ENCODE peak calls at places on chromosomes 13 and 19, in five cellular contexts. Q, L, M, U and K are unnamed samples.

GRCh38 chr19:50486823-50487515 is 10.3 kb upstream of the GARIN5A start:
- DNase-seq in U (no peak), M (no peak), L (no peak), Q (peak; percentile 48), K (peak; percentile 31)

GRCh38 chr13:50608357-50608756 is 235.1 kb downstream of the DLEU7 start:
- DNase-seq in Q (no peak), M (no peak), L (no peak), U (no peak), K (no peak)

GRCh38 chr13:80337011-80337688 is 3.8 kb downstream of the SPRY2 start:
- DNase-seq in Q (no peak), U (no peak), M (no peak), L (no peak), K (no peak)

GRCh38 chr13:51364404-51365008 is 25.0 kb downstream of the SERPINE3 start:
- DNase-seq in L (no peak), M (no peak), U (no peak), Q (peak; percentile 50), K (peak; percentile 57)

GRCh38 chr13:75702476-75702875 is 66.3 kb downstream of the LMO7 start:
- DNase-seq in Q (no peak), M (no peak), L (no peak), U (no peak), K (no peak)

GRCh38 chr13:46647514-46648065 is 94.6 kb downstream of the LRCH1 start:
- DNase-seq in M (no peak), L (no peak), Q (no peak), U (no peak), K (no peak)

GRCh38 chr13:98468352-98468751 is 108.6 kb downstream of the STK24 start:
- DNase-seq in U (no peak), M (peak; percentile 13), Q (no peak), L (no peak), K (no peak)

GRCh38 chr19:6229216-6229913 is 50.4 kb downstream of the MLLT1 start:
- DNase-seq in M (no peak), Q (no peak), L (no peak), U (no peak), K (no peak)

GRCh38 chr19:15456871-15457700 is 7.3 kb downstream of the RASAL3 start:
- DNase-seq in L (no peak), U (no peak), Q (no peak), M (no peak), K (no peak)

GRCh38 chr13:77779461-77780272 is 82.2 kb downstream of the SLAIN1 start:
- DNase-seq in M (peak; percentile 73), Q (peak; percentile 31), L (no peak), U (peak; percentile 31), K (peak; percentile 1)

GRCh38 chr19:294819-295686 is 3.9 kb upstream of the PLPP2 start:
- DNase-seq in U (peak; percentile 72), L (no peak), M (peak; percentile 36), Q (peak; percentile 63), K (no peak)

GRCh38 chr13:101219609-101220265 is 196.6 kb downstream of the NALCN start:
- DNase-seq in L (no peak), M (no peak), Q (no peak), U (no peak), K (no peak)

GRCh38 chr13:40063278-40063698 is 407.8 kb downstream of the COG6 start:
- DNase-seq in Q (peak; percentile 52), U (no peak), M (no peak), L (no peak), K (peak; percentile 50)

GRCh38 chr13:27790523-27790922 is 1.8 kb upstream of the GSX1 start:
- DNase-seq in Q (no peak), L (no peak), M (no peak), U (no peak), K (no peak)

GRCh38 chr19:13010992-13011652 is 15.8 kb downstream of the NFIX start:
- DNase-seq in L (no peak), Q (no peak), M (no peak), U (no peak), K (no peak)

GRCh38 chr13:76882431-76882830 is 3.8 kb downstream of the KCTD12 start:
- DNase-seq in L (no peak), U (no peak), M (no peak), Q (no peak), K (peak; percentile 71)

GRCh38 chr19:22428299-22428913 is 6.3 kb upstream of the ZNF98 start:
- DNase-seq in M (no peak), L (no peak), U (no peak), Q (no peak), K (no peak)

GRCh38 chr13:111344471-111345191 is 24.2 kb downstream of the TEX29 start:
- DNase-seq in M (peak; percentile 98), U (peak; percentile 68), Q (peak; percentile 52), L (no peak), K (no peak)

GRCh38 chr19:39252458-39252857 is 3.8 kb upstream of the IFNL4 start:
- DNase-seq in M (no peak), Q (no peak), L (no peak), U (no peak), K (no peak)

GRCh38 chr19:17302391-17303166 is 646 bp downstream of the ABHD8 start:
- DNase-seq in M (no peak), U (no peak), L (no peak), Q (no peak), K (no peak)

GRCh38 chr13:27482996-27483395 is 32.6 kb upstream of the MTIF3 start:
- DNase-seq in U (no peak), M (no peak), L (no peak), Q (no peak), K (no peak)

GRCh38 chr19:54337858-54338230 is 1.1 kb downstream of the LILRA4 start:
- DNase-seq in L (no peak), U (no peak), Q (no peak), M (no peak), K (no peak)

GRCh38 chr13:83753912-83754624 is 128.2 kb downstream of the SLITRK1 start:
- DNase-seq in M (no peak), L (no peak), Q (no peak), U (no peak), K (no peak)

GRCh38 chr13:113740661-113741060 is 18.4 kb upstream of the TMEM255B start:
- DNase-seq in U (no peak), M (no peak), L (no peak), Q (no peak), K (no peak)

GRCh38 chr13:97743946-97744345 is 209.5 kb upstream of the IPO5 start:
- DNase-seq in Q (no peak), L (no peak), U (no peak), M (no peak), K (no peak)

GRCh38 chr13:93505104-93505952 is 278.7 kb downstream of the GPC6 start:
- DNase-seq in L (no peak), M (no peak), Q (no peak), U (no peak), K (no peak)

GRCh38 chr19:47741544-47742125 is 3.7 kb upstream of the NOP53 start:
- DNase-seq in U (no peak), M (no peak), L (no peak), Q (no peak), K (no peak)

GRCh38 chr13:24693862-24694471 is 13.8 kb downstream of the ATP12A start:
- DNase-seq in M (peak; percentile 37), Q (peak; percentile 59), L (no peak), U (peak; percentile 68), K (peak; percentile 41)

GRCh38 chr13:44050450-44051063 is 170.9 kb downstream of the LACC1 start:
- DNase-seq in M (peak; percentile 46), L (no peak), Q (peak; percentile 9), U (no peak), K (peak; percentile 18)